ENCODE peak calls at places on chromosomes 5 and 9, in six cellular contexts. C is astrocyte of the hippocampus; R is NCI-H1436; G is ureter; D is CD4-positive, alpha-beta T cell; J is Panc1. Y is an unnamed sample.

GRCh38 chr5:1763960-1764605 is 35.6 kb downstream of the MRPL36 start:
- DNase-seq in C (no peak), R (no peak), G (peak), D (no peak), J (no peak), Y (no peak)

GRCh38 chr5:86875539-86875938 is 257.8 kb downstream of the COX7C start:
- DNase-seq in C (no peak), R (no peak), G (no peak), D (no peak), J (no peak), Y (no peak)

GRCh38 chr9:120866651-120867050 is 10.3 kb downstream of the PHF19 start:
- DNase-seq in C (no peak), R (no peak), G (no peak), D (no peak), J (no peak), Y (no peak)

GRCh38 chr9:126125177-126125576 is 201.5 kb upstream of the MVB12B start:
- DNase-seq in C (no peak), R (no peak), G (peak), D (no peak), J (no peak), Y (peak)

GRCh38 chr9:83906144-83906543 is 15.1 kb downstream of the KIF27 start:
- DNase-seq in C (no peak), R (no peak), G (no peak), D (no peak), J (no peak), Y (no peak)

GRCh38 chr5:168176251-168176650 is 115.2 kb upstream of the WWC1 start:
- DNase-seq in C (no peak), R (no peak), G (no peak), D (no peak), J (no peak), Y (no peak)

GRCh38 chr9:31153250-31153840 is 1231.1 kb upstream of the ACO1 start:
- DNase-seq in C (no peak), R (peak), G (no peak), D (no peak), J (no peak), Y (no peak)

GRCh38 chr9:121868611-121869010 is 217.2 kb downstream of the DAB2IP start:
- DNase-seq in C (no peak), R (no peak), G (no peak), D (no peak), J (no peak), Y (no peak)

GRCh38 chr9:23693374-23693773 is 132.7 kb downstream of the ELAVL2 start:
- DNase-seq in C (no peak), R (no peak), G (no peak), D (no peak), J (no peak), Y (no peak)

GRCh38 chr9:132025766-132026165 is 53.9 kb downstream of the MED27 start:
- DNase-seq in C (no peak), R (no peak), G (no peak), D (no peak), J (no peak), Y (no peak)

GRCh38 chr5:308672-309271 is 12.7 kb upstream of the AHRR start:
- DNase-seq in C (peak), R (no peak), G (no peak), D (no peak), J (no peak), Y (peak)

GRCh38 chr5:56711191-56711590 is 104.2 kb upstream of the MAP3K1 start:
- DNase-seq in C (peak), R (no peak), G (no peak), D (no peak), J (no peak), Y (no peak)

GRCh38 chr5:149917073-149917676 is 27.4 kb downstream of the PDE6A start:
- DNase-seq in C (no peak), R (no peak), G (no peak), D (no peak), J (no peak), Y (peak)

GRCh38 chr9:21110708-21111576 is 30.7 kb downstream of the IFNW1 start:
- DNase-seq in C (peak), R (peak), G (no peak), D (no peak), J (peak), Y (peak)

GRCh38 chr5:147072591-147072990 is 162.2 kb upstream of the STK32A start:
- DNase-seq in C (peak), R (peak), G (no peak), D (no peak), J (no peak), Y (no peak)

GRCh38 chr9:87683751-87684626 is 41.9 kb upstream of the CTSL start:
- DNase-seq in C (no peak), R (no peak), G (peak), D (no peak), J (no peak), Y (no peak)

GRCh38 chr5:37174928-37175327 is 74.2 kb downstream of the CPLANE1 start:
- DNase-seq in C (no peak), R (no peak), G (no peak), D (no peak), J (no peak), Y (no peak)

GRCh38 chr9:107242073-107243063 is 40.7 kb upstream of the RAD23B start:
- DNase-seq in C (no peak), R (no peak), G (no peak), D (no peak), J (no peak), Y (no peak)

GRCh38 chr9:3887121-3887797 is 361.5 kb upstream of the RFX3 start:
- DNase-seq in C (no peak), R (peak), G (no peak), D (no peak), J (no peak), Y (no peak)

GRCh38 chr5:126355940-126356339 is 67.3 kb upstream of the GRAMD2B start:
- DNase-seq in C (no peak), R (no peak), G (no peak), D (no peak), J (no peak), Y (no peak)

GRCh38 chr5:124121198-124121597 is 609.2 kb downstream of the CSNK1G3 start:
- DNase-seq in C (no peak), R (no peak), G (no peak), D (no peak), J (no peak), Y (no peak)

GRCh38 chr9:16974436-16974835 is 104.0 kb upstream of the BNC2 start:
- DNase-seq in C (no peak), R (no peak), G (no peak), D (no peak), J (no peak), Y (no peak)

GRCh38 chr9:93808115-93809029 is 146.8 kb downstream of the BARX1 start:
- DNase-seq in C (no peak), R (no peak), G (no peak), D (no peak), J (no peak), Y (no peak)